ENCODE peak calls at places on chromosome 14, in six cellular contexts. E is heart right ventricle, G is left ventricle myocardium inferior, P is BE2C, L is cardiac muscle cell, Y is body of pancreas. W is an unnamed sample.
A peak's percentile ranks its signal among the peaks of the same experiment; 100 is the strongest.

GRCh38 chr14:100281286-100282082 is 24.8 kb downstream of the SLC25A29 start:
- DNase-seq in E (no peak), P (no peak), L (no peak), G (no peak), Y (no peak), W (no peak)

GRCh38 chr14:38107216-38107631 is 100.5 kb upstream of the SSTR1 start:
- DNase-seq in G (no peak), P (no peak), L (no peak), Y (no peak), E (no peak), W (no peak)

GRCh38 chr14:96055065-96055752 is 16.0 kb downstream of the C14orf132 start:
- DNase-seq in P (peak; percentile 21), L (peak; percentile 6), E (no peak), G (no peak), Y (no peak), W (no peak)

GRCh38 chr14:42930058-42930457 is 1323.4 kb downstream of the LRFN5 start:
- DNase-seq in G (peak; percentile 13), Y (peak; percentile 39), E (no peak), P (no peak), L (no peak), W (no peak)

GRCh38 chr14:86035882-86036281 is 505.9 kb downstream of the FLRT2 start:
- DNase-seq in L (peak; percentile 43), Y (peak; percentile 20), G (no peak), P (peak; percentile 43), E (no peak), W (peak; percentile 52)

GRCh38 chr14:60514378-60515243 is 5.7 kb downstream of the SIX6 start:
- DNase-seq in Y (no peak), L (peak; percentile 6), P (peak; percentile 64), E (peak; percentile 14), G (no peak), W (peak; percentile 80)

GRCh38 chr14:100533647-100534485 is 53.4 kb downstream of the BEGAIN start:
- DNase-seq in E (peak; percentile 24), L (peak; percentile 16), G (peak; percentile 16), Y (peak; percentile 79), P (peak; percentile 58), W (peak; percentile 10)

GRCh38 chr14:68653754-68654153 is 139.1 kb downstream of the ZFP36L1 start:
- DNase-seq in L (no peak), P (no peak), E (no peak), Y (no peak), G (no peak), W (no peak)

DNA sequence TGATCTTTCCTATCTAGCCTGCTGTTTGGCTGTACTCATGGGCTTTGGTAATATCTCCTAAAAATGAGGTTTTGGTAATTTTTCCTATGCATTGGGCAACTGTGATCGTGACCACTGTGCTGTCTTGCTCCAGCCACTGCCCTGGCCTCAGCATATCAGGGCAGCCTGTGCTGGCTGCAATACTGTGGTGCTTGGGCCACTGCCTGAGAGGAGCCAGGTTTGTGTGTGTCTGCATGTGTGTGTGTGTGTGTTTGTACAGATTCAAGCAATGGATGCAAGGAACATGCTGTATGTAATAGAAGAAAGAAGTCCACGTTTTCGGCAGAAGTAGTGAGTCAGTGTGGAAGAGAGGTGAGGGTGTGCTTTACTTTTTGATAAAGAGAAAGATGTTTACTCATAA is 13.0 kb downstream of the ERG28 start:
- DNase-seq in P (no peak), L (peak; percentile 70), Y (no peak), G (no peak), E (no peak), W (no peak)
- H3K4me1 ChIP-seq in P (no peaks in the 10 kb centered on the region), L (peaks cover 14% of the 10 kb centered on the region), Y (peaks cover 27% of the 10 kb centered on the region), G (peaks cover 32% of the 10 kb centered on the region), E (peaks cover 17% of the 10 kb centered on the region), W (no peaks in the 10 kb centered on the region)

DNA sequence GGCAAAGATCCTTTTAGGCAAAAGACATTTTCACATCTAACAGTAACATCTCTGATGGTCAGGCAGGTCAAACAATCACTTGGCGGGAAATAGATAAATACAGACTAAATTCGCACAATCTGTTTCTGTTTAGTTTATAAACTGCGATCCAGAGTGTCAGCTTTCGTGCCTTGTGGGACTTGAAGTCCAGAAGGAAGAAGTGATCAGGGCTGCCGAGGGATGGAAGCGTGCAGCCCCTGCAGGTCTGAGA is 245 bp upstream of the BRMS1L start:
- DNase-seq in P (no peak), E (no peak), Y (no peak), G (no peak), L (no peak), W (no peak)
- H3K4me3 ChIP-seq in P (peak overlapping the region; percentile 89), E (peak overlapping the region; percentile 82), Y (no peak overlapping the region), G (peak overlapping the region; percentile 92), L (peak overlapping the region; percentile 71), W (peak overlapping the region; percentile 68)

GRCh38 chr14:103393687-103394626 is 8.7 kb downstream of the MARK3 start:
- DNase-seq in Y (peak; percentile 36), G (no peak), P (no peak), L (peak; percentile 54), E (no peak), W (peak; percentile 53)
- H3K4me1 ChIP-seq in Y (peaks cover 87% of the 10 kb centered on the region), G (peaks cover 97% of the 10 kb centered on the region), P (no peaks in the 10 kb centered on the region), L (peaks cover 31% of the 10 kb centered on the region), E (peaks cover 81% of the 10 kb centered on the region), W (peaks cover 12% of the 10 kb centered on the region)

GRCh38 chr14:34012369-34012768 is 61.5 kb upstream of the EGLN3 start:
- DNase-seq in G (no peak), Y (no peak), L (no peak), P (no peak), E (no peak), W (no peak)

GRCh38 chr14:34012978-34013713 is 62.3 kb upstream of the EGLN3 start:
- DNase-seq in Y (no peak), E (no peak), G (no peak), P (no peak), L (no peak), W (peak; percentile 9)

GRCh38 chr14:34013714-34014055 is 62.8 kb upstream of the EGLN3 start:
- DNase-seq in G (no peak), P (no peak), E (no peak), L (no peak), Y (no peak), W (no peak)

GRCh38 chr14:34007902-34008301 is 57.0 kb upstream of the EGLN3 start:
- DNase-seq in L (no peak), E (no peak), G (no peak), P (no peak), Y (no peak), W (no peak)

GRCh38 chr14:34009956-34010355 is 59.1 kb upstream of the EGLN3 start:
- DNase-seq in E (no peak), G (no peak), Y (no peak), L (no peak), P (no peak), W (no peak)
- H3K4me3 ChIP-seq in E (no peak overlapping the region), G (no peak overlapping the region), Y (no peak overlapping the region), L (no peak overlapping the region), P (no peak overlapping the region), W (no peak overlapping the region)

GRCh38 chr14:80713076-80713850 is 228.3 kb downstream of the CEP128 start:
- DNase-seq in G (no peak), P (no peak), L (no peak), E (no peak), Y (no peak), W (no peak)

GRCh38 chr14:80714489-80714888 is 227.0 kb downstream of the CEP128 start:
- DNase-seq in Y (no peak), L (no peak), G (no peak), E (no peak), P (no peak), W (no peak)
- H3K4me1 ChIP-seq in Y (no peaks in the 10 kb centered on the region), L (no peaks in the 10 kb centered on the region), G (no peaks in the 10 kb centered on the region), E (no peaks in the 10 kb centered on the region), P (no peaks in the 10 kb centered on the region), W (no peaks in the 10 kb centered on the region)

GRCh38 chr14:102139248-102140026 is at the start of gene WDR20:
- DNase-seq in Y (peak; percentile 99), E (peak; percentile 99), P (peak; percentile 99), G (peak; percentile 98), L (peak; percentile 98), W (peak; percentile 99)

GRCh38 chr14:102140750-102141145 is 1.1 kb downstream of the WDR20 start:
- DNase-seq in P (no peak), E (no peak), Y (no peak), G (no peak), L (no peak), W (no peak)

GRCh38 chr14:102138935-102139247 is 806 bp upstream of the WDR20 start:
- DNase-seq in P (peak; percentile 18), E (no peak), G (no peak), L (peak; percentile 13), Y (no peak), W (no peak)

GRCh38 chr14:102140027-102140749 is 491 bp downstream of the WDR20 start:
- DNase-seq in Y (peak; percentile 40), P (peak; percentile 27), L (peak; percentile 20), E (peak; percentile 23), G (peak; percentile 23), W (peak; percentile 31)

DNA sequence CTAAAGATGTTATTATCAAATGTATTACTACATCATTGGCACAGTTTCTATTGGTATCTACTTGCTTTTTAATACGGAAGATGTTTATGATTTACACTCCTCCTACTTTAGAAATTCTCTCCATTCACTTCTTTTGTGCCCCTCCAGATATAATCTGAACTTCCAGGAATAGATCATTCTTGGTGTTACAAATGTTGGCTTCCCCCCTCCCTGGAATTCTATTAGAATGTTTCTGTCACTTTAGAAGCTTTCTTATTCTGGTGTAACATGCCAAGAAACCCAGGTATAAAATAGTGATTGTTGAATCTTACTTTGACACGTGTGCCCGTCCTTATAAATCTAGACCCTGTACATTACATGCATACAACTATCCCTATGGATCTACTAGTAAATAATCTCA is 1.2 kb upstream of the WDR20 start:
- DNase-seq in E (no peak), G (no peak), L (no peak), Y (no peak), P (no peak), W (no peak)
- H3K4me3 ChIP-seq in E (peak overlapping the region; percentile 71), G (peak overlapping the region; percentile 94), L (peak overlapping the region; percentile 74), Y (peak overlapping the region; percentile 75), P (peak overlapping the region; percentile 87), W (peak overlapping the region; percentile 96)

DNA sequence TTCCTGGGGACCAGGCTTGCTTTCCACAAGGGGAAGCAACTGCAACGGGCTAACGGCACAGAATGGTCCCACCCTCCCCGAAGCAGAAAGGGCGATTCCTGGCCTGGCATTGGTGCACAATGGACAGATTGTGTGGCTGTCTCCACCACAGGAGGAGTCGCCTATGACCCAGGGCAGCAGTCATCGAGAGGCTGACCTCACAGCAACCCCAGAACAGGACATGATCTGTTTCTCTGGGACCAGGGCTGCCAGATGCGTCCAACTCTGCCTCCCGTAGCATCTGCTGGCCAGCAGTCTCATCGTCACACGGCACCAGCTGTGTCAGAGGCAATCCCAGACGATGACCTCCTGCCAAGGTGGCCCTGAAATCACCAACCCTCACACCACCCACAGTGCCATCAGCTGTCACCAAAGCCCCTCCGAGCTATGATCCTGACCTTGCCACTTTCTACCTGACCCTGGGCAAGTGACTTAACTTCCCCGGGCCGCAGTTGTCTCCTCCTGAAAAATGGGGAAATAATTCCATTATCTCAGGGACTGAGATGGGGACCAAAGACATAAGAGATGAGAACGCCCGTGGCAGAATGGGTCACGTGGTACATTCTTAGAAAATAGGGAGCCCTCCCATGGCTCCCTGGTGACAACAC is 86.6 kb downstream of the CHGA start:
- DNase-seq in E (no peak), L (no peak), G (peak; percentile 65), Y (no peak), P (peak; percentile 82), W (no peak)
- H3K4me1 ChIP-seq in E (peaks cover 89% of the 10 kb centered on the region), L (peaks cover 21% of the 10 kb centered on the region), G (peaks cover 100% of the 10 kb centered on the region), Y (peaks cover 40% of the 10 kb centered on the region), P (peaks cover 87% of the 10 kb centered on the region), W (no peaks in the 10 kb centered on the region)